ENCODE peak calls at places on chromosome 12, in nine cellular contexts. E, R, N, P, I, C, O, J and F are unnamed samples.

GRCh38 chr12:132400011-132400641 is 70.7 kb upstream of the GALNT9 start:
- DNase-seq in E (no peak), R (no peak), N (no peak), P (no peak), I (no peak), C (no peak), O (no peak), J (no peak), F (no peak)

GRCh38 chr12:58176296-58176869 is 235.0 kb downstream of the ATP23 start:
- DNase-seq in E (peak), R (peak), N (peak), P (peak), I (no peak), C (peak), O (peak), J (peak), F (peak)

GRCh38 chr12:67582238-67582834 is 66.2 kb upstream of the DYRK2 start:
- DNase-seq in E (no peak), R (no peak), N (no peak), P (no peak), I (no peak), C (no peak), O (no peak), J (no peak), F (no peak)

GRCh38 chr12:5745251-5745888 is 199.7 kb downstream of the ANO2 start:
- DNase-seq in E (peak), R (peak), N (peak), P (peak), I (peak), C (peak), O (peak), J (peak), F (peak)

GRCh38 chr12:56836317-56836716 is 73.2 kb downstream of the HSD17B6 start:
- DNase-seq in E (peak), R (peak), N (peak), P (peak), I (no peak), C (no peak), O (no peak), J (peak), F (peak)

GRCh38 chr12:109831365-109831764 is 1.8 kb downstream of the TRPV4 start:
- DNase-seq in E (no peak), R (no peak), N (no peak), P (no peak), I (no peak), C (no peak), O (no peak), J (no peak), F (no peak)

GRCh38 chr12:120687570-120688289 is 781 bp downstream of the MLEC start:
- DNase-seq in E (no peak), R (no peak), N (no peak), P (peak), I (no peak), C (peak), O (peak), J (no peak), F (no peak)

GRCh38 chr12:49538740-49539403 is at the start of gene KCNH3:
- DNase-seq in E (peak), R (peak), N (peak), P (peak), I (no peak), C (peak), O (peak), J (peak), F (peak)

GRCh38 chr12:32896438-32897275 is at the start of gene PKP2:
- DNase-seq in E (peak), R (peak), N (no peak), P (no peak), I (no peak), C (peak), O (peak), J (peak), F (peak)

GRCh38 chr12:75706786-75707605 is 195.6 kb upstream of the KRR1 start:
- DNase-seq in E (no peak), R (no peak), N (peak), P (peak), I (no peak), C (no peak), O (no peak), J (peak), F (no peak)

GRCh38 chr12:123763093-123763492 is 992 bp downstream of the DNAH10 start:
- DNase-seq in E (no peak), R (no peak), N (no peak), P (no peak), I (no peak), C (no peak), O (peak), J (no peak), F (no peak)

GRCh38 chr12:123764109-123764508 is 2.0 kb downstream of the DNAH10 start:
- DNase-seq in E (no peak), R (no peak), N (no peak), P (no peak), I (no peak), C (no peak), O (no peak), J (no peak), F (no peak)

GRCh38 chr12:123765504-123766035 is 3.5 kb downstream of the DNAH10 start:
- DNase-seq in E (no peak), R (no peak), N (no peak), P (no peak), I (no peak), C (no peak), O (no peak), J (no peak), F (no peak)

GRCh38 chr12:123762715-123763052 is 583 bp downstream of the DNAH10 start:
- DNase-seq in E (no peak), R (no peak), N (no peak), P (no peak), I (no peak), C (no peak), O (no peak), J (no peak), F (no peak)

DNA sequence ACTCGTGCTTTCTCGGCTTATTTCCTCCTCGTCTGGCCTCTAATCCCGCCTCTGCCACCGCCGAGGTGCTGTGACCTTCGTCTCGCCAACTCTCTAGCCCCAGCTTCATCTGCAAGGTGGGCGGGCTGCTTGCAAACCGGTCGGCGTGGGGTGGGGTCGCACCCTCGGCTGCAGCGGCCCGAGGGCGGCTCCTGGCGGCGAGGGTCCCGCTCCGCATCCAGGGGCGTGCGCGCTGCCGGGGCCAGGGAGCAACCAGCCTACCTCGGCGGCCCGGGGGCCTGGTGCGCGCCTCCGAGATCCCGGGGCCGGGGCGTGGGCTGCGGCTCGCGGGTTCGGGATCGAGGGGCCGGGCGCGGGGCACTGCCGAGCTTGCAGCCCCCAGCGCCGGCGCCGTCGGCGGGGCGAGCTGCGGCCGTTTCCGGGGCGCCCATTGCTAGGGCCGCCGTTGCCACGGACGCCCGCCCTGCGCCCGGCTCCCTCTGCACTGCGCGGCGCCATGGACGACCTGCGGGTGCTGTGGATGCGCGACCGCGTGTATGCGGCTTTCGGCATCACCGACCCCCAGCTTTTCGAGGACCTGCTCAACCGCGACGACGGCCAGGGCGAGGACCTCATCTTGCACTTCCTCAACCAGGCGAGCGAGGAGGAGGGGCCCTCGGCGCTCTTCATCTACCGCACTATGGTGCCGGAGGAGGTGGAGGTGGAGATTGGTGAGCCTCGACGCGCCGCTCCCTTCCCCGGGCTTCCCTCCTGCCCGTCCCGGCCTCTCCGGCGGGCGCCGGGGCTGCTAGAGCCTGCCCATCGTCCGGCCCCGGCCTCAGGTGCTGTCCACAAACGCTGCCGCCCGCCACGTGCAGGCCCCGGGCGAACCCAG is at the start of gene DNAH10:
- DNase-seq in E (no peak), R (no peak), N (no peak), P (no peak), I (no peak), C (peak), O (peak), J (no peak), F (no peak)
- H3K4me3 ChIP-seq in E (peak), R (peak), N (peak), P (peak), I (peak), C (peak), O (peak), J (peak), F (peak)

DNA sequence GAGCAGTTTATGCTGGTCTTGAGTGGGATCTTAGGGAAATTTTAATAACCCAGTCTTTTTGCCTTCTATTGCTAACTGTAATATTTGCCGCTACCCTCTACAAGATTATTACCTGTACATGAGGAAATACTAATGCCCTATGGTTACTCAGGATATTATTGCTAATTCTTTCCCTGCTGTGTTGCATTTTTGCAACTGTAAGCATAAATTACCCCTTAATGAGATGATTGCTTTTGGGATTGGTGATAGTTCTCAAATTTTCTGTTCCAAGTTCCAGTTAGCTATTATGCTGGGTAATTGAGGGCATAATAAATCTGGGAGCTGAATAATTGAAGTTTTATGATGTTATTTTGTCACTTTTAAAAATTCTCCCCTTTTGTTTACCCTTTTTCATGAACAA is 22.0 kb downstream of the ATF7IP start:
- DNase-seq in E (no peak), R (no peak), N (no peak), P (no peak), I (no peak), C (no peak), O (no peak), J (no peak), F (no peak)
- H3K4me3 ChIP-seq in E (peak), R (no peak), N (no peak), P (no peak), I (no peak), C (no peak), O (no peak), J (no peak), F (no peak)

DNA sequence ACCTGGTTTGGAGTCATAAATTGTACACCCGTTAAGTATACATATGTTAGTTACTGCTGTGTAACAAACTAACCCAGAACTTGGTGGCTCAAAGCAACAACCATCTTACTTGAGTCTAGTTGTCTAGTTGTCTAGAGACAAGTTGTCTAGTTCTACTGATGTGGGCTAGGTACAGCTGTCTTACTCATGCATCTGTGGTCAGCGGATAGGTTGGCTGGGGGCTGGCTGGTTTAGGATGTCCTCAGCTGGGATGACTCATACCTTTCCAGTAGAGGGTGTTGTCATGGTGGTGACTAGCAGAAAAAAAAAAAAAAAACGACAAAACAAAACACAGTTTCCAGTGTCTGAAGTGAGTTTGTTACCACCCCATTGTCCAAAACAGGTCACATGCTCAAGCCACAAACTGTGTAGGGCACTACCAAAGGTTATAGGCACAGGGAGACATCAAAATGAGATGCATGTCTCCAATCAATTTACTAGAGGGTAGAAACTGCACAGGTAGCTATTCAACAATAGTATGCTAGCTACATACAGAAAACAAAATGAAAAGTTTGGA is 680.3 kb downstream of the MED13L start:
- DNase-seq in E (no peak), R (no peak), N (peak), P (peak), I (peak), C (no peak), O (no peak), J (peak), F (no peak)
- H3K4me3 ChIP-seq in E (no peak), R (no peak), N (no peak), P (no peak), I (no peak), C (no peak), O (no peak), J (no peak), F (no peak)

GRCh38 chr12:54017845-54018607 is 9.2 kb downstream of the HOXC8 start:
- DNase-seq in E (peak), R (peak), N (no peak), P (peak), I (peak), C (peak), O (peak), J (no peak), F (no peak)

GRCh38 chr12:54020587-54020969 is 7.7 kb upstream of the HOXC6 start:
- DNase-seq in E (no peak), R (no peak), N (no peak), P (no peak), I (no peak), C (no peak), O (no peak), J (no peak), F (no peak)

GRCh38 chr12:54019924-54020586 is 8.2 kb upstream of the HOXC6 start:
- DNase-seq in E (peak), R (no peak), N (no peak), P (peak), I (no peak), C (peak), O (no peak), J (no peak), F (no peak)

GRCh38 chr12:54018608-54018984 is 9.6 kb upstream of the HOXC6 start:
- DNase-seq in E (peak), R (no peak), N (no peak), P (peak), I (no peak), C (no peak), O (no peak), J (no peak), F (no peak)

GRCh38 chr12:54019111-54019811 is 9.0 kb upstream of the HOXC6 start:
- DNase-seq in E (no peak), R (no peak), N (no peak), P (peak), I (no peak), C (no peak), O (peak), J (no peak), F (no peak)
- H3K4me3 ChIP-seq in E (peak), R (no peak), N (no peak), P (peak), I (peak), C (no peak), O (no peak), J (no peak), F (no peak)

GRCh38 chr12:85572956-85573355 is 263.3 kb downstream of the RASSF9 start:
- DNase-seq in E (no peak), R (no peak), N (no peak), P (peak), I (no peak), C (no peak), O (no peak), J (no peak), F (no peak)

GRCh38 chr12:85573635-85574214 is 262.5 kb downstream of the RASSF9 start:
- DNase-seq in E (no peak), R (no peak), N (no peak), P (no peak), I (no peak), C (no peak), O (no peak), J (no peak), F (no peak)

GRCh38 chr12:85575115-85576096 is 260.8 kb downstream of the RASSF9 start:
- DNase-seq in E (peak), R (peak), N (peak), P (peak), I (peak), C (peak), O (peak), J (peak), F (peak)

GRCh38 chr12:85569261-85569660 is 266.9 kb downstream of the RASSF9 start:
- DNase-seq in E (no peak), R (no peak), N (no peak), P (no peak), I (no peak), C (no peak), O (no peak), J (peak), F (no peak)

GRCh38 chr12:85574291-85574690 is 261.9 kb downstream of the RASSF9 start:
- DNase-seq in E (no peak), R (no peak), N (no peak), P (no peak), I (no peak), C (no peak), O (no peak), J (no peak), F (no peak)
- H3K4me3 ChIP-seq in E (no peak), R (no peak), N (no peak), P (no peak), I (no peak), C (no peak), O (no peak), J (no peak), F (no peak)